ENCODE peak calls at places on chromosomes 4 and X, in five cellular contexts. L is H9, C is neuronal stem cell, T is H1, R is trophoblast cell. O is an unnamed sample.
A peak's percentile ranks its signal among the peaks of the same experiment; 100 is the strongest.

GRCh38 chr4:101515566-101515965 is 168.2 kb upstream of the PPP3CA start:
- DNase-seq in T (no peak), R (no peak), C (no peak), L (no peak), O (no peak)

GRCh38 chr4:12897954-12898353 is 586.2 kb downstream of the RAB28 start:
- DNase-seq in R (no peak), T (no peak), L (no peak), C (no peak), O (no peak)

GRCh38 chr4:154416183-154416543 is 75.4 kb downstream of the DCHS2 start:
- DNase-seq in T (peak; percentile 69), C (peak; percentile 31), L (peak; percentile 74), R (no peak), O (peak; percentile 30)

GRCh38 chr4:6751611-6752485 is 30.7 kb upstream of the KIAA0232 start:
- DNase-seq in C (no peak), T (no peak), R (no peak), L (no peak), O (peak; percentile 36)

GRCh38 chr4:149785686-149786431 is 29.8 kb downstream of the IQCM start:
- DNase-seq in T (no peak), L (peak; percentile 50), R (peak; percentile 67), C (no peak), O (no peak)

GRCh38 chr4:11470709-11471441 is 42.2 kb upstream of the HS3ST1 start:
- DNase-seq in T (no peak), C (no peak), L (no peak), R (no peak), O (no peak)

GRCh38 chr4:34619531-34620109 is 1624.7 kb downstream of the ARAP2 start:
- DNase-seq in T (no peak), R (no peak), C (no peak), L (no peak), O (peak; percentile 77)

GRCh38 chr4:6767341-6767724 is 15.2 kb upstream of the KIAA0232 start:
- DNase-seq in L (no peak), C (no peak), T (no peak), R (no peak), O (no peak)

GRCh38 chr4:23770011-23770410 is 119.8 kb downstream of the PPARGC1A start:
- DNase-seq in L (no peak), T (no peak), R (peak; percentile 0), C (no peak), O (peak; percentile 23)

GRCh38 chrX:134713618-134714107 is 55.4 kb upstream of the PLAC1 start:
- DNase-seq in L (no peak), T (no peak), C (no peak), R (no peak), O (no peak)

GRCh38 chr4:140156529-140157171 is 2.7 kb upstream of the MAML3 start:
- DNase-seq in C (no peak), R (no peak), L (no peak), T (no peak), O (no peak)

GRCh38 chrX:25442501-25442900 is 426.7 kb upstream of the ARX start:
- DNase-seq in T (no peak), C (no peak), R (no peak), L (no peak), O (no peak)

GRCh38 chr4:3418029-3418762 is 23.6 kb upstream of the HGFAC start:
- DNase-seq in T (no peak), C (no peak), R (no peak), L (no peak), O (no peak)

GRCh38 chrX:149473966-149474365 is 31.1 kb downstream of the IDS start:
- DNase-seq in C (no peak), T (no peak), L (no peak), R (no peak), O (no peak)

GRCh38 chrX:7149421-7149820 is 1.5 kb upstream of the PUDP start:
- DNase-seq in T (no peak), R (no peak), C (no peak), L (no peak), O (peak; percentile 24)
- H2BK12ac ChIP-seq in T (no peak overlapping the region), R (no peak overlapping the region), C (no peak overlapping the region), L (no peak overlapping the region), O (no peak overlapping the region)

GRCh38 chrX:57251965-57252364 is 34.5 kb upstream of the FAAH2 start:
- DNase-seq in R (no peak), T (no peak), C (no peak), L (no peak), O (no peak)
- H2BK12ac ChIP-seq in R (no peak overlapping the region), T (no peak overlapping the region), C (no peak overlapping the region), L (no peak overlapping the region), O (no peak overlapping the region)

GRCh38 chr4:1594871-1595788 is 89.0 kb downstream of the FAM53A start:
- DNase-seq in T (no peak), C (no peak), L (no peak), R (no peak), O (no peak)
- H2BK12ac ChIP-seq in T (no peak overlapping the region), C (no peak overlapping the region), L (no peak overlapping the region), R (no peak overlapping the region), O (no peak overlapping the region)

GRCh38 chr4:54165011-54165410 is 64.1 kb upstream of the PDGFRA start:
- DNase-seq in L (no peak), R (no peak), T (no peak), C (no peak), O (no peak)
- H2BK12ac ChIP-seq in L (no peak overlapping the region), R (no peak overlapping the region), T (no peak overlapping the region), C (no peak overlapping the region), O (no peak overlapping the region)

GRCh38 chr4:186844059-186844681 is 120.5 kb upstream of the FAT1 start:
- DNase-seq in R (no peak), L (no peak), T (no peak), C (peak; percentile 69), O (peak; percentile 82)

GRCh38 chr4:186839122-186840037 is 115.7 kb upstream of the FAT1 start:
- DNase-seq in L (no peak), C (no peak), R (no peak), T (no peak), O (peak; percentile 73)

GRCh38 chr4:186838295-186838694 is 114.6 kb upstream of the FAT1 start:
- DNase-seq in R (no peak), L (no peak), C (no peak), T (no peak), O (no peak)

GRCh38 chr4:186840222-186840701 is 116.6 kb upstream of the FAT1 start:
- DNase-seq in R (no peak), C (no peak), L (no peak), T (no peak), O (no peak)

DNA sequence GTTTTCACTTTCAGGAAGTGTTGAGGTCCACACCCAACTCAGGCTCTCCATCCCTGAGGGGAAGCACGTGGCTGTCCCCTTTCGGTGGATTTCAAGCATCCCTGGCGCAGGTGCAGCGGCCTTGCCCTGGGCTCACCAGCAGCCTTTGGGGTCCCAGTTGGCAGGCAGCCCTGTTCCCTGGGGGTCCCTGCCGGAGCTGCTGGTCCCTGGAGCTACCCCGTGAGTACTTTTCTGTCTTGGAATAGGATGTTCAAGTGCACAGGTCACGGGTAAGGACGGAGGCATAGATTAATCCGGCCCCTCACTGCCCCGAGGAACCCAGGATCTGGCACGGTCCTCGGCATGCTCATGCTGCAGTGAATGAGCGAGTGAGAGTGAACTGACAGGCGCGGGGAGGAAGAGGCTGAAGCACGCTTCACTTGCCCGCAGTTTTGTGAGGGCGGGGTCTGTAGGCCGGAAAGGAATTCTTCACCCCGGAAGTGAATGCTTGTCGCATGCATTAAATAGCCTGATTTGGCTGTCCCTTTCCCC is 117.2 kb upstream of the FAT1 start:
- DNase-seq in T (no peak), L (no peak), C (no peak), R (no peak), O (no peak)
- H2BK12ac ChIP-seq in T (no peak overlapping the region), L (no peak overlapping the region), C (peak overlapping the region; percentile 47), R (no peak overlapping the region), O (no peak overlapping the region)

DNA sequence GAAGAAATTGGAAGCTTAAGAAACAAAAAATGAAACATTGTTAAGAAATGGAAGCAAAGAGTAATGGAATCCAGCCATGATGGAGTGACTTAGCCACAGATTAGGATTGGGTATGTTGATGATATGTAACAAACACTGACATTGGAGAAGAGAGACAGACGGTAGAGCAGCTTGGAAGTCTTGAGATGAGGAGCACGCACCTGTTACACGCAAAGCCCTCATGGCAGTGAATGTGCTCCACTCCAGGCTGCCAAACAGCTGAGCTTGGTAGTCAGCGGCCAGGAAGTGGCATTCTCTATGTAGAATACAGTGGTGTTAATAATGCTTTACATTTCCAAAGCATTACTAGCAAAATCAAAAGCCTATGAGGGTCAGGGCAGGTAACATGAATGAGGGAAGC is 57.0 kb upstream of the GPRIN3 start:
- DNase-seq in T (no peak), R (no peak), C (no peak), L (no peak), O (no peak)
- H2BK12ac ChIP-seq in T (no peak overlapping the region), R (no peak overlapping the region), C (no peak overlapping the region), L (no peak overlapping the region), O (no peak overlapping the region)

DNA sequence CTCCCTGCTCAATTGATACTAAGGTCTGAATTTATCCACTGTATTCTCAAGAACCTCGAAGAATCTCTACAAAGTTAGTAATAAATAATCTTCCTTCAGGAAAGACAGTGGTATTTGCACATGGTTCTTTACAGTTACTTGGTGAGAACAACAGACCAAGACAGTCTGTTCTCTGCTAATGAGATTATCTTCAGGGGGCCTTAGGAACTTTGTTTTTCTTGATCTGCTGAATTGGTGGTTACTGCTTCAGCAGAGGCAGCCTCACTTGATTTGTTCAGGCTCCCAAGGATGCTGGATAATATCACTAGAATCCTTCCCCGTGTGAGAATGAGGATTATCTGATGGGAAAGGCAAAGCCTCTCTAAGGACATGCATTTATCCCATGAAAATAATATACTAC is 64.8 kb downstream of the CBR4 start:
- DNase-seq in R (no peak), T (no peak), C (no peak), L (no peak), O (no peak)
- H2BK12ac ChIP-seq in R (no peak overlapping the region), T (no peak overlapping the region), C (no peak overlapping the region), L (no peak overlapping the region), O (no peak overlapping the region)

DNA sequence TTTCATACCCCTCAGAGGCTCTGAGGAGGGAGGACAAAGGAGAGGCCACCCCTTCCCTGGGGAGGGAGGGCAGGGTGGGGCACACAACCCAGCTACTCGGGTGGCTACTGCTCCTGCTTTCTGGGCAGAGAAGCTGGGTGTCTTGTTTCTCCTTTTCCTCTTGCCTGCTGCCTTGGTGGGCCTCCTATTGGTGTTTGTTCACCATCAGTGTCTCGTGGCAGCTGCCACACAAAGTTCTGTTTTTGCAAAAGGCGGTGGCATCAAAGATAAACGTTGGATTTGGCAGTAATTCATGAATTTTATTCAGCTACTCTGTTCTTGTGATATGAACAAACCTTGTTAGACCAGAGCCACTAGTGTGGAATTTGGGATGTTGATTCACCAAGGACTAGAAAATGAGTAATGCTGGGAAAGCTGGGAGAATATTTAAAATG is 153.0 kb upstream of the SCML1 start:
- DNase-seq in C (no peak), T (no peak), R (no peak), L (no peak), O (no peak)
- H2BK12ac ChIP-seq in C (no peak overlapping the region), T (no peak overlapping the region), R (no peak overlapping the region), L (no peak overlapping the region), O (no peak overlapping the region)

DNA sequence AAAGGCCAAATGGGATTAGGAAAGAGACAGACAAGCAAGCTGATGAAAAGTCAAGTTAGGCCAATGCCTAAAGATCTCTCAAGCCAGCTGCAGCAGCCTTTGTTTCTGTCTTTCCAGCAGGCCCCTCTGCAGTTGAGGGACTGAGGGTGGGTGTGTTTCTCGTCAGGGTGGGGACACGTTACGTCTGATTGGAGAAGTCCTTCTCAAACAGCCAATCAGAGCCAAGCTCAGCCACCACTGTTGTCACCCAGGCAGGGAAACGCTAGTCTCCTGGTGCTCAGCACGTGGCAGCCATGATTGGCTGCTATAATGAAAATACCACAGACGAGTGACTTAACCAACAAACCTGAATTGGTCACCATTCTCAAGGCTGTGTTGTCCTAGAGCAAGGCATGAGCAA is 177.1 kb upstream of the LCORL start:
- DNase-seq in C (no peak), L (no peak), T (no peak), R (no peak), O (no peak)
- H2BK12ac ChIP-seq in C (no peak overlapping the region), L (no peak overlapping the region), T (no peak overlapping the region), R (no peak overlapping the region), O (no peak overlapping the region)

GRCh38 chr4:181646864-181647263 is 596.3 kb upstream of the TENM3 start:
- DNase-seq in T (no peak), R (no peak), C (no peak), L (no peak), O (no peak)
- H2BK12ac ChIP-seq in T (no peak overlapping the region), R (no peak overlapping the region), C (no peak overlapping the region), L (no peak overlapping the region), O (no peak overlapping the region)

O was measured in mesenchymal stem cell.